ENCODE peak calls at places on chromosomes 2 and 18, in nine cellular contexts. E, I, C, B, P, D, S, G and W are unnamed samples.

GRCh38 chr18:3402962-3403585 is 46.9 kb upstream of the TGIF1 start:
- DNase-seq in E (peak; percentile 40), I (no peak), C (no peak), B (no peak), P (peak; percentile 55), D (no peak), S (peak; percentile 46), G (peak; percentile 28), W (no peak)

GRCh38 chr18:63997041-63997440 is 27.2 kb downstream of the SERPINB8 start:
- DNase-seq in E (no peak), I (no peak), C (no peak), B (no peak), P (no peak), D (no peak), S (no peak), G (no peak), W (no peak)

GRCh38 chr2:60213865-60214657 is 339.4 kb downstream of the BCL11A start:
- DNase-seq in E (peak; percentile 62), I (no peak), C (no peak), B (no peak), P (peak; percentile 67), D (no peak), S (peak; percentile 85), G (no peak), W (no peak)

GRCh38 chr2:8643238-8643995 is 38.4 kb upstream of the ID2 start:
- DNase-seq in E (no peak), I (no peak), C (no peak), B (no peak), P (no peak), D (no peak), S (no peak), G (no peak), W (no peak)

GRCh38 chr2:102235491-102235890 is 48.7 kb downstream of the IL1RL2 start:
- DNase-seq in E (no peak), I (no peak), C (no peak), B (no peak), P (peak; percentile 35), D (no peak), S (peak; percentile 16), G (no peak), W (peak; percentile 51)

GRCh38 chr2:138708682-138709241 is 71.4 kb downstream of the NXPH2 start:
- DNase-seq in E (peak; percentile 49), I (no peak), C (no peak), B (no peak), P (no peak), D (no peak), S (no peak), G (no peak), W (no peak)

GRCh38 chr2:61017003-61017555 is 441 bp upstream of the PEX13 start:
- DNase-seq in E (peak; percentile 60), I (peak; percentile 65), C (peak; percentile 52), B (peak; percentile 82), P (peak; percentile 95), D (peak; percentile 64), S (peak; percentile 87), G (peak; percentile 75), W (peak; percentile 43)

GRCh38 chr2:28818053-28818452 is 7.4 kb downstream of the SPDYA start:
- DNase-seq in E (no peak), I (no peak), C (no peak), B (no peak), P (no peak), D (no peak), S (no peak), G (no peak), W (no peak)

GRCh38 chr2:128324008-128324896 is 5.6 kb upstream of the HS6ST1 start:
- DNase-seq in E (no peak), I (no peak), C (no peak), B (no peak), P (no peak), D (no peak), S (no peak), G (no peak), W (no peak)

GRCh38 chr2:74261204-74261864 is 62.9 kb downstream of the MTHFD2 start:
- DNase-seq in E (peak; percentile 26), I (no peak), C (no peak), B (no peak), P (peak; percentile 93), D (no peak), S (peak; percentile 32), G (peak; percentile 61), W (peak; percentile 34)

GRCh38 chr2:10490806-10491291 is 42.7 kb upstream of the ODC1 start:
- DNase-seq in E (no peak), I (no peak), C (no peak), B (no peak), P (no peak), D (no peak), S (no peak), G (no peak), W (no peak)

GRCh38 chr2:241844066-241844728 is 14.5 kb downstream of the PDCD1 start:
- DNase-seq in E (peak; percentile 26), I (peak; percentile 78), C (peak; percentile 64), B (no peak), P (peak; percentile 57), D (peak; percentile 85), S (peak; percentile 18), G (peak; percentile 87), W (no peak)

GRCh38 chr2:240968731-240969624 is 29.4 kb upstream of the SNED1 start:
- DNase-seq in E (no peak), I (no peak), C (no peak), B (peak; percentile 6), P (peak; percentile 65), D (no peak), S (no peak), G (peak; percentile 58), W (no peak)

GRCh38 chr2:170324640-170325046 is 146.7 kb downstream of the MYO3B start:
- DNase-seq in E (peak; percentile 48), I (peak; percentile 9), C (no peak), B (no peak), P (peak; percentile 99), D (no peak), S (peak; percentile 81), G (peak; percentile 24), W (peak; percentile 75)

GRCh38 chr2:25039126-25039525 is 2.8 kb upstream of the EFR3B start:
- DNase-seq in E (no peak), I (no peak), C (no peak), B (no peak), P (no peak), D (no peak), S (no peak), G (no peak), W (no peak)

GRCh38 chr2:39851251-39851650 is 72.2 kb upstream of the THUMPD2 start:
- DNase-seq in E (peak; percentile 89), I (no peak), C (no peak), B (no peak), P (no peak), D (no peak), S (no peak), G (no peak), W (no peak)

GRCh38 chr2:127584516-127585033 is 49.1 kb downstream of the MYO7B start:
- DNase-seq in E (no peak), I (no peak), C (no peak), B (no peak), P (no peak), D (no peak), S (no peak), G (no peak), W (peak; percentile 28)

GRCh38 chr2:158610059-158610458 is 153.3 kb downstream of the PKP4 start:
- DNase-seq in E (no peak), I (no peak), C (no peak), B (no peak), P (no peak), D (no peak), S (no peak), G (no peak), W (no peak)

GRCh38 chr2:69997296-69998184 is 36.1 kb upstream of the ASPRV1 start:
- DNase-seq in E (peak; percentile 49), I (peak; percentile 7), C (no peak), B (no peak), P (peak; percentile 89), D (no peak), S (no peak), G (no peak), W (no peak)

GRCh38 chr2:164922119-164922518 is 33.2 kb downstream of the SLC38A11 start:
- DNase-seq in E (peak; percentile 38), I (no peak), C (no peak), B (no peak), P (no peak), D (no peak), S (no peak), G (no peak), W (no peak)

GRCh38 chr2:234703258-234703657 is 206.4 kb upstream of the ARL4C start:
- DNase-seq in E (no peak), I (no peak), C (no peak), B (no peak), P (no peak), D (no peak), S (no peak), G (no peak), W (no peak)

GRCh38 chr2:232941912-232942595 is 71.0 kb downstream of the NGEF start:
- DNase-seq in E (no peak), I (no peak), C (no peak), B (no peak), P (no peak), D (no peak), S (no peak), G (no peak), W (no peak)

GRCh38 chr2:35410431-35411061 is 945.0 kb upstream of the CRIM1 start:
- DNase-seq in E (peak; percentile 13), I (peak; percentile 7), C (no peak), B (peak; percentile 2), P (peak; percentile 70), D (peak; percentile 22), S (peak; percentile 35), G (peak; percentile 45), W (peak; percentile 7)

GRCh38 chr2:6664662-6665061 is 201.0 kb downstream of the CMPK2 start:
- DNase-seq in E (no peak), I (no peak), C (no peak), B (no peak), P (no peak), D (no peak), S (no peak), G (no peak), W (no peak)

GRCh38 chr2:239824051-239824694 is 201.0 kb downstream of the NDUFA10 start:
- DNase-seq in E (no peak), I (no peak), C (no peak), B (no peak), P (peak; percentile 94), D (no peak), S (peak; percentile 33), G (peak; percentile 11), W (peak; percentile 41)

GRCh38 chr2:196275646-196276352 is 104.4 kb upstream of the STK17B start:
- DNase-seq in E (peak; percentile 83), I (no peak), C (no peak), B (no peak), P (no peak), D (no peak), S (no peak), G (no peak), W (no peak)

GRCh38 chr2:9770006-9770307 is 73.3 kb upstream of the TAF1B start:
- DNase-seq in E (no peak), I (no peak), C (no peak), B (no peak), P (no peak), D (no peak), S (no peak), G (no peak), W (no peak)

GRCh38 chr2:9638532-9638931 is 7.7 kb upstream of the YWHAQ start:
- DNase-seq in E (peak; percentile 92), I (no peak), C (no peak), B (peak; percentile 14), P (no peak), D (no peak), S (no peak), G (peak; percentile 60), W (no peak)